ENCODE peak calls at places on chromosomes 1 and 21, in seven cellular contexts. One of them, this sample, is unnamed.

GRCh38 chr1:179369751-179370341 is 4.1 kb downstream of the AXDND1 start:
- DNase-seq in cardiac muscle cell: peak; percentile 81
- DNase-seq in heart right ventricle: peak; percentile 24
- DNase-seq in pancreas: peak; percentile 49
- DNase-seq in progenitor cell of endocrine pancreas: no peak
- DNase-seq in testis: peak; percentile 48
- DNase-seq in fibroblast of the aortic adventitia: peak; percentile 86
- DNase-seq in this sample: peak; percentile 63

GRCh38 chr1:30990594-30990993 is 74.9 kb downstream of the PUM1 start:
- DNase-seq in cardiac muscle cell: no peak
- DNase-seq in heart right ventricle: no peak
- DNase-seq in pancreas: no peak
- DNase-seq in progenitor cell of endocrine pancreas: no peak
- DNase-seq in testis: no peak
- DNase-seq in fibroblast of the aortic adventitia: no peak
- DNase-seq in this sample: no peak

GRCh38 chr1:155079487-155080249 is 1.0 kb downstream of the EFNA3 start:
- DNase-seq in cardiac muscle cell: peak; percentile 59
- DNase-seq in heart right ventricle: no peak
- DNase-seq in pancreas: no peak
- DNase-seq in progenitor cell of endocrine pancreas: no peak
- DNase-seq in testis: no peak
- DNase-seq in fibroblast of the aortic adventitia: no peak
- DNase-seq in this sample: no peak

GRCh38 chr1:95742591-95743089 is 508.6 kb downstream of the RWDD3 start:
- DNase-seq in cardiac muscle cell: no peak
- DNase-seq in heart right ventricle: peak; percentile 29
- DNase-seq in pancreas: no peak
- DNase-seq in progenitor cell of endocrine pancreas: no peak
- DNase-seq in testis: no peak
- DNase-seq in fibroblast of the aortic adventitia: peak; percentile 82
- DNase-seq in this sample: no peak

GRCh38 chr1:26537951-26538352 is 8.4 kb downstream of the RPS6KA1 start:
- DNase-seq in cardiac muscle cell: no peak
- DNase-seq in heart right ventricle: no peak
- DNase-seq in pancreas: no peak
- DNase-seq in progenitor cell of endocrine pancreas: no peak
- DNase-seq in testis: peak; percentile 48
- DNase-seq in fibroblast of the aortic adventitia: peak; percentile 12
- DNase-seq in this sample: peak; percentile 64

GRCh38 chr1:6517435-6517851 is 26.0 kb upstream of the PLEKHG5 start:
- DNase-seq in cardiac muscle cell: no peak
- DNase-seq in heart right ventricle: no peak
- DNase-seq in pancreas: no peak
- DNase-seq in progenitor cell of endocrine pancreas: no peak
- DNase-seq in testis: no peak
- DNase-seq in fibroblast of the aortic adventitia: no peak
- DNase-seq in this sample: no peak

GRCh38 chr1:179814513-179814838 is 63.1 kb downstream of the TOR1AIP2 start:
- DNase-seq in cardiac muscle cell: no peak
- DNase-seq in heart right ventricle: no peak
- DNase-seq in pancreas: no peak
- DNase-seq in progenitor cell of endocrine pancreas: no peak
- DNase-seq in testis: no peak
- DNase-seq in fibroblast of the aortic adventitia: no peak
- DNase-seq in this sample: no peak

GRCh38 chr1:246805135-246805716 is 81.0 kb downstream of the SCCPDH start:
- DNase-seq in cardiac muscle cell: no peak
- DNase-seq in heart right ventricle: no peak
- DNase-seq in pancreas: no peak
- DNase-seq in progenitor cell of endocrine pancreas: no peak
- DNase-seq in testis: no peak
- DNase-seq in fibroblast of the aortic adventitia: no peak
- DNase-seq in this sample: no peak

GRCh38 chr1:167483790-167484189 is 34.5 kb downstream of the CD247 start:
- DNase-seq in cardiac muscle cell: no peak
- DNase-seq in heart right ventricle: no peak
- DNase-seq in pancreas: no peak
- DNase-seq in progenitor cell of endocrine pancreas: no peak
- DNase-seq in testis: no peak
- DNase-seq in fibroblast of the aortic adventitia: no peak
- DNase-seq in this sample: no peak

GRCh38 chr1:153374077-153374476 is 1.3 kb downstream of the S100A12 start:
- DNase-seq in cardiac muscle cell: no peak
- DNase-seq in heart right ventricle: no peak
- DNase-seq in pancreas: no peak
- DNase-seq in progenitor cell of endocrine pancreas: no peak
- DNase-seq in testis: no peak
- DNase-seq in fibroblast of the aortic adventitia: no peak
- DNase-seq in this sample: no peak

GRCh38 chr1:156445789-156446263 is 54.7 kb downstream of the MEF2D start:
- DNase-seq in cardiac muscle cell: peak; percentile 89
- DNase-seq in heart right ventricle: peak; percentile 81
- DNase-seq in pancreas: peak; percentile 88
- DNase-seq in progenitor cell of endocrine pancreas: peak; percentile 81
- DNase-seq in testis: peak; percentile 88
- DNase-seq in fibroblast of the aortic adventitia: peak; percentile 81
- DNase-seq in this sample: peak; percentile 67

GRCh38 chr1:36096500-36097412 is 8.1 kb downstream of the ADPRS start:
- DNase-seq in cardiac muscle cell: peak; percentile 27
- DNase-seq in heart right ventricle: no peak
- DNase-seq in pancreas: no peak
- DNase-seq in progenitor cell of endocrine pancreas: no peak
- DNase-seq in testis: peak; percentile 39
- DNase-seq in fibroblast of the aortic adventitia: no peak
- DNase-seq in this sample: no peak

GRCh38 chr1:78047131-78047530 is 1.4 kb downstream of the GIPC2 start:
- DNase-seq in cardiac muscle cell: no peak
- DNase-seq in heart right ventricle: peak; percentile 34
- DNase-seq in pancreas: no peak
- DNase-seq in progenitor cell of endocrine pancreas: no peak
- DNase-seq in testis: no peak
- DNase-seq in fibroblast of the aortic adventitia: no peak
- DNase-seq in this sample: no peak

GRCh38 chr1:105544475-105544874 is 1512.0 kb upstream of the PRMT6 start:
- DNase-seq in cardiac muscle cell: no peak
- DNase-seq in heart right ventricle: no peak
- DNase-seq in pancreas: no peak
- DNase-seq in progenitor cell of endocrine pancreas: no peak
- DNase-seq in testis: no peak
- DNase-seq in fibroblast of the aortic adventitia: peak; percentile 4
- DNase-seq in this sample: no peak

GRCh38 chr1:158101455-158101854 is 79.2 kb upstream of the CD1D start:
- DNase-seq in cardiac muscle cell: no peak
- DNase-seq in heart right ventricle: no peak
- DNase-seq in pancreas: no peak
- DNase-seq in progenitor cell of endocrine pancreas: no peak
- DNase-seq in testis: no peak
- DNase-seq in fibroblast of the aortic adventitia: no peak
- DNase-seq in this sample: no peak

GRCh38 chr21:41596241-41596925 is 88.4 kb upstream of the TMPRSS2 start:
- DNase-seq in cardiac muscle cell: no peak
- DNase-seq in heart right ventricle: no peak
- DNase-seq in pancreas: no peak
- DNase-seq in progenitor cell of endocrine pancreas: no peak
- DNase-seq in testis: no peak
- DNase-seq in fibroblast of the aortic adventitia: no peak
- DNase-seq in this sample: no peak

GRCh38 chr1:147700042-147700711 is 29.9 kb upstream of the ACP6 start:
- DNase-seq in cardiac muscle cell: peak; percentile 90
- DNase-seq in heart right ventricle: peak; percentile 62
- DNase-seq in pancreas: peak; percentile 76
- DNase-seq in progenitor cell of endocrine pancreas: peak; percentile 32
- DNase-seq in testis: peak; percentile 69
- DNase-seq in fibroblast of the aortic adventitia: peak; percentile 72
- DNase-seq in this sample: peak; percentile 56

GRCh38 chr1:150971583-150972416 is 2.8 kb downstream of the CERS2 start:
- DNase-seq in cardiac muscle cell: peak; percentile 33
- DNase-seq in heart right ventricle: no peak
- DNase-seq in pancreas: peak; percentile 38
- DNase-seq in progenitor cell of endocrine pancreas: no peak
- DNase-seq in testis: no peak
- DNase-seq in fibroblast of the aortic adventitia: no peak
- DNase-seq in this sample: no peak

GRCh38 chr1:11981378-11982009 is 1.2 kb downstream of the MFN2 start:
- DNase-seq in cardiac muscle cell: no peak
- DNase-seq in heart right ventricle: no peak
- DNase-seq in pancreas: no peak
- DNase-seq in progenitor cell of endocrine pancreas: no peak
- DNase-seq in testis: no peak
- DNase-seq in fibroblast of the aortic adventitia: no peak
- DNase-seq in this sample: no peak

GRCh38 chr1:219416598-219417238 is 196.2 kb downstream of the ZC3H11B start:
- DNase-seq in cardiac muscle cell: peak; percentile 69
- DNase-seq in heart right ventricle: peak; percentile 56
- DNase-seq in pancreas: peak; percentile 72
- DNase-seq in progenitor cell of endocrine pancreas: no peak
- DNase-seq in testis: peak; percentile 80
- DNase-seq in fibroblast of the aortic adventitia: peak; percentile 44
- DNase-seq in this sample: peak; percentile 28

GRCh38 chr1:206905295-206906164 is 8.3 kb downstream of the IL24 start:
- DNase-seq in cardiac muscle cell: no peak
- DNase-seq in heart right ventricle: no peak
- DNase-seq in pancreas: no peak
- DNase-seq in progenitor cell of endocrine pancreas: no peak
- DNase-seq in testis: no peak
- DNase-seq in fibroblast of the aortic adventitia: peak; percentile 92
- DNase-seq in this sample: no peak

GRCh38 chr1:155977607-155978324 is 581 bp downstream of the ARHGEF2 start:
- DNase-seq in cardiac muscle cell: peak; percentile 55
- DNase-seq in heart right ventricle: no peak
- DNase-seq in pancreas: no peak
- DNase-seq in progenitor cell of endocrine pancreas: peak; percentile 17
- DNase-seq in testis: peak; percentile 48
- DNase-seq in fibroblast of the aortic adventitia: no peak
- DNase-seq in this sample: peak; percentile 68

DNA sequence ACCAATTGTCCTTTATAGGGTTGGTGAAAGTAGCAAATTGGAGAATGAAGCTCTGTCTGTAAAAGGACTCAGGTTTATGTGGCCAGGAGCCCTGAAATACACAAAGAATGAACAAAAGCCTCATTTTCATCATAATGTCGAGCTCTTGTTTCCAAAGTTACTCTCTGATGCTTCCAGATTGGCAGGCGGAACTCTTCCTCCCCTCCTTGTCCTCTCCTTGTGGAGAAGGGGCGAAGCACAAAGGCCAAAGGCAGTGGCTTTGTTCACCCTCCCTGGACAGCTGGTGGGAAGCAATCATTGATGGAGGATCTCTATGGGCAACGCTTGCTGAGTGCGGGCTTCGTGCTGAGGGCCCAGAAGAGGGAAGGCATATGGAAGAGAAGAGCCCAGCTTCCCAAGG is 5.6 kb downstream of the CA6 start:
- DNase-seq in cardiac muscle cell: no peak
- DNase-seq in heart right ventricle: no peak
- DNase-seq in pancreas: no peak
- DNase-seq in progenitor cell of endocrine pancreas: no peak
- DNase-seq in testis: no peak
- DNase-seq in fibroblast of the aortic adventitia: no peak
- DNase-seq in this sample: no peak
- TF ChIP-seq CTCF in cardiac muscle cell: no peak
- TF ChIP-seq CTCF in heart right ventricle: no peak
- TF ChIP-seq CTCF in pancreas: no peak
- TF ChIP-seq CTCF in progenitor cell of endocrine pancreas: no peak
- TF ChIP-seq CTCF in testis: no peak
- TF ChIP-seq CTCF in fibroblast of the aortic adventitia: no peak
- TF ChIP-seq CTCF in this sample: no peak

DNA sequence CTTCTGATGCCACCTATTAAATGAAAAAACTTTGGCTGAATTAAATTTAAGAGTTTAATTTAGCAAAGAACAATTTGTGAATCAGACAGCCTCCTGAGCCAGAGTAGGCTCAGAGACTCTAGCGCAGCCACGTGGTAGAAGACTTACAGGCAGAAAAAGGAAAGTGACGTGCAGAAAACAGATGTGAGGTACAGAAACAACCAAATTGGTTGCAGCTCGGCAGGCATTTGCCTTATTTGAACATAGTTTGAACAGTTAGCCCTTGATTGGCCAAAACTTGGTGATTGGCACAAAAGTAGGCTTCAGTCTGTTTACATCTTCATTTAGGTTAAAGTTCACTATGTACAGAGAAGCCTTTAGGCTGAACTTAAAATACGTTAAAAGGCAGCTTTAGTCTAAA is 22.9 kb downstream of the TCP10L start:
- DNase-seq in cardiac muscle cell: peak; percentile 59
- DNase-seq in heart right ventricle: peak; percentile 64
- DNase-seq in pancreas: no peak
- DNase-seq in progenitor cell of endocrine pancreas: no peak
- DNase-seq in testis: peak; percentile 71
- DNase-seq in fibroblast of the aortic adventitia: peak; percentile 91
- DNase-seq in this sample: no peak
- TF ChIP-seq CTCF in cardiac muscle cell: peak; percentile 77
- TF ChIP-seq CTCF in heart right ventricle: peak; percentile 69
- TF ChIP-seq CTCF in pancreas: no peak
- TF ChIP-seq CTCF in progenitor cell of endocrine pancreas: peak; percentile 25
- TF ChIP-seq CTCF in testis: no peak
- TF ChIP-seq CTCF in fibroblast of the aortic adventitia: peak; percentile 69
- TF ChIP-seq CTCF in this sample: no peak

DNA sequence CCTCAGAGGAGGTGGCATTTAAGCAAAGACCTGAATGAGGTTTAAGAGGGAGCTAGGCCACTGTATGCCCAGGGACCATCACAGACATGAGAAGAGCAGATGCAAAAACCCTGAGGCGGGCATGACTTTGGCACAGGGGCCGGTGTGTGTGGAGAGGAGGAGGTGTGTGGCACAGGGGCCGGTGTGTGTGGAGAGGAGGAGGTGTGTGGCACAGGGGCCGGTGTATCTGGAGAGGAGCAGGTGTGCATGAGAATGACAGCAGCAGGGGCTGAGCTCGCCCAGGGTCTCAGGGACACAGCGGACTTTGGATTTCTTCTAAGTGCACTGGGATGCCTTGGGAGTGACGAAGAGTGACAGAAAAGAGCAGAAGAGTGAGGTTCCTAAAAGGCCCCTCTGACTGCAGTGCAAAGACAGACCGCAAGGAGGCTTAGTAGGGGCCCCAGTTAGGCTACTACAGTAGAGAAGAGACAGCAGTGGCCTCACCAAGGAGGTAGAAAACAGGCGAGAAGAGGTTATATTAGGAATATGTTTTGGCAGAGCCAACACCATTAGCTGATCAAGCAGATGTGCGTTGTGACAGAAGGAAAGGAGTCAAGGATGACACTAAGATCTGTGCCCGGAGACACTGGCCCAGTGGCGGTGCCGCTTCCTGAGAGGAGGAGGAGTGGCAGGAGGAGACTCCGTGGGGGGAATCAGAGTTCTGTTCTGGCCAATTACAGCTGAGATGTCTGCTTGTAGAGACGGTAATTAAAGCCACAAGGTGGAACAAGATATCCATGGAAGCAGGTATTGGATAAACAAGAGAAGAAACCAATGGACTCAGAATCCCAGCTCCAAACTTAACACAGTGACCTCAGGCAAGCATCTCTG is 18.4 kb downstream of the ZBTB17 start:
- DNase-seq in cardiac muscle cell: peak; percentile 47
- DNase-seq in heart right ventricle: no peak
- DNase-seq in pancreas: no peak
- DNase-seq in progenitor cell of endocrine pancreas: no peak
- DNase-seq in testis: no peak
- DNase-seq in fibroblast of the aortic adventitia: no peak
- DNase-seq in this sample: no peak
- TF ChIP-seq CTCF in cardiac muscle cell: peak; percentile 47
- TF ChIP-seq CTCF in heart right ventricle: no peak
- TF ChIP-seq CTCF in pancreas: no peak
- TF ChIP-seq CTCF in progenitor cell of endocrine pancreas: peak; percentile 55
- TF ChIP-seq CTCF in testis: no peak
- TF ChIP-seq CTCF in fibroblast of the aortic adventitia: peak; percentile 46
- TF ChIP-seq CTCF in this sample: no peak

GRCh38 chr1:115624859-115625258 is 16.9 kb upstream of the VANGL1 start:
- DNase-seq in cardiac muscle cell: peak; percentile 17
- DNase-seq in heart right ventricle: no peak
- DNase-seq in pancreas: no peak
- DNase-seq in progenitor cell of endocrine pancreas: no peak
- DNase-seq in testis: no peak
- DNase-seq in fibroblast of the aortic adventitia: no peak
- DNase-seq in this sample: no peak
- TF ChIP-seq CTCF in cardiac muscle cell: no peak
- TF ChIP-seq CTCF in heart right ventricle: peak; percentile 32
- TF ChIP-seq CTCF in pancreas: no peak
- TF ChIP-seq CTCF in progenitor cell of endocrine pancreas: no peak
- TF ChIP-seq CTCF in testis: no peak
- TF ChIP-seq CTCF in fibroblast of the aortic adventitia: no peak
- TF ChIP-seq CTCF in this sample: no peak

This sample was measured in GM13977.